ENCODE peak calls at places on chromosomes 7 and 10, in seven cellular contexts. Z, I, Y, G, A, D and C are unnamed samples.

GRCh38 chr10:119461923-119462322 is 80.6 kb downstream of the RGS10 start:
- DNase-seq in Z (no peak), I (no peak), Y (no peak), G (no peak), A (no peak), D (no peak), C (no peak)

GRCh38 chr10:154348-154747 is 19.1 kb downstream of the ZMYND11 start:
- DNase-seq in Z (peak; percentile 25), I (no peak), Y (no peak), G (no peak), A (no peak), D (no peak), C (no peak)

GRCh38 chr7:81186691-81187090 is 267.8 kb upstream of the SEMA3C start:
- DNase-seq in Z (peak; percentile 82), I (no peak), Y (no peak), G (no peak), A (no peak), D (no peak), C (no peak)

GRCh38 chr10:32459072-32459703 is 13.2 kb downstream of the CCDC7 start:
- DNase-seq in Z (no peak), I (peak; percentile 80), Y (no peak), G (no peak), A (no peak), D (no peak), C (peak; percentile 69)

GRCh38 chr7:138398857-138399256 is 61.2 kb upstream of the TRIM24 start:
- DNase-seq in Z (no peak), I (no peak), Y (no peak), G (no peak), A (no peak), D (no peak), C (no peak)

GRCh38 chr7:112282476-112283188 is 76.1 kb downstream of the ZNF277 start:
- DNase-seq in Z (no peak), I (no peak), Y (no peak), G (no peak), A (no peak), D (no peak), C (no peak)

GRCh38 chr7:84237533-84238173 is 43.1 kb upstream of the SEMA3A start:
- DNase-seq in Z (peak; percentile 93), I (no peak), Y (no peak), G (no peak), A (no peak), D (no peak), C (no peak)

GRCh38 chr10:111821876-111822275 is 361.7 kb downstream of the GPAM start:
- DNase-seq in Z (no peak), I (no peak), Y (no peak), G (no peak), A (peak; percentile 22), D (no peak), C (no peak)

GRCh38 chr10:5945561-5946418 is 31.6 kb downstream of the IL15RA start:
- DNase-seq in Z (peak; percentile 88), I (no peak), Y (peak; percentile 45), G (peak; percentile 87), A (peak; percentile 81), D (no peak), C (no peak)

GRCh38 chr7:157634401-157635147 is 297.8 kb downstream of the DNAJB6 start:
- DNase-seq in Z (no peak), I (no peak), Y (no peak), G (no peak), A (no peak), D (no peak), C (no peak)

GRCh38 chr10:123402656-123403055 is 248.5 kb downstream of the BUB3 start:
- DNase-seq in Z (no peak), I (no peak), Y (no peak), G (no peak), A (no peak), D (no peak), C (no peak)

GRCh38 chr10:110709964-110710587 is 65.9 kb downstream of the RBM20 start:
- DNase-seq in Z (no peak), I (no peak), Y (no peak), G (no peak), A (no peak), D (no peak), C (no peak)

GRCh38 chr10:127873901-127874470 is 18.8 kb downstream of the CLRN3 start:
- DNase-seq in Z (no peak), I (no peak), Y (no peak), G (no peak), A (no peak), D (no peak), C (no peak)

GRCh38 chr10:92239600-92240288 is 51.1 kb downstream of the CPEB3 start:
- DNase-seq in Z (peak; percentile 69), I (peak; percentile 42), Y (peak; percentile 61), G (peak; percentile 87), A (peak; percentile 58), D (no peak), C (peak; percentile 40)

GRCh38 chr7:151310578-151310977 is 31.0 kb upstream of the NUB1 start:
- DNase-seq in Z (peak; percentile 58), I (no peak), Y (no peak), G (no peak), A (no peak), D (no peak), C (no peak)

GRCh38 chr7:87499494-87499893 is 24.0 kb upstream of the ABCB4 start:
- DNase-seq in Z (no peak), I (no peak), Y (no peak), G (no peak), A (no peak), D (no peak), C (no peak)
- H3K27ac ChIP-seq in Z (no peak overlapping the region), I (no peak overlapping the region), Y (no peak overlapping the region), G (no peak overlapping the region), A (no peak overlapping the region), D (no peak overlapping the region), C (no peak overlapping the region)

DNA sequence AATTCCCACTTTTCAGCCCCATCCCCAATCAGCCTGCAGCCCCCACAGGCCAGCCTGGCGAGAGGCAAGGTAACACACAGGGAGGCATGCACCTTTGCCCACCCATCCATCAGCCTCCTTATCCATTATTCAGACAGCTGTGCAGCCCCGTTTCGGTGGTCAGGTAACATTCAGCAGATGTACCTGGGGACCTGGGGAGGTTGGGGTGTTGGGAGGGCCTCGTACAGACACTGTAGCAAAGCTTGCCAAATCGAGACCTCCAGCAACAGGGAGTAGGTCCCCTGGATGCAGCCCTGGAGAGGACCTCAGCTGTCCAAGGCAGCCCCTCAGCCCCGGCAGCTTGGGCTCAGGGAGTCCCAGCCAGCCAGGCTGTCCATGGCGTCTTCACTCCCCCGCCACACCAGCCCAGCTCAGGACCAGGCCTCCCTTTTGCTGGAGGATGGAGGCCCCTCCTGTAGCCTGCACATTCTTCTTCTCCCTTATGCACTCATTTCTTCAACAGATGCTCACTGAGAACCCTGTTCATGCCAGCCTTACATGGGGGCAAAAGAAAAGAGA is 8.5 kb upstream of the DRGX start:
- DNase-seq in Z (no peak), I (no peak), Y (no peak), G (no peak), A (no peak), D (no peak), C (no peak)
- H3K27me3 ChIP-seq in Z (peaks cover 86% of the 10 kb centered on the region), I (peaks cover 12% of the 10 kb centered on the region), Y (peaks cover 42% of the 10 kb centered on the region), G (no peaks in the 10 kb centered on the region), A (no peaks in the 10 kb centered on the region), D (peaks cover 71% of the 10 kb centered on the region), C (peaks cover 20% of the 10 kb centered on the region)

DNA sequence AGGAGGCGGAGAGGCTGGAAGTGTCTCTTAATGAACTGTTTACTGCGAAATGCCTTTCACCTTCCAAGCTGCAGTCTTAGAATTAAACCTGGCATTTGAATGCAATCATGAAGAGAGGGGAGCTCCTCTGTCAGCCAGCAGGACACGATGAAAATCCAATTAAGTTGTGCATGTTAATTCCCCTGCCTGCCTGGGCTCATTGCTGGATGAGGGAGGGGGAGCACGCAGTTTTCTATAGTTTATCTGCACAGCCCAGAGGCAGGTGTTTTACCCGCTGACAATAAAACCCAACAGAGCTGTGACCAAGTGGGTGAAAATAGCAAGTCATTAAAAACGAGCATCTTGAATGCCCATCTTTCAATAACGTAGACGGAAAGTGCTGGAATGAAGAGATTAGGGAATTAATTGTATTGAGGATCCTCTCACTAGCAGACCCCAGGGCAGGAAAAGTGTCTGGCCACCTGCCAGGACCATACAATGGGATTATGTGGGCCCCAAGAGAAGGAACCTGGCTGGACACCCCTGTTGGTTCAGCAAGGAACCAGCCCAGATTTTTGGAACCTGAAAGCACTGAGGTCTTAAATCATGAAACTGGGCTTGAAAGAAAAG is 100.1 kb upstream of the FAM20C start:
- DNase-seq in Z (no peak), I (no peak), Y (no peak), G (no peak), A (no peak), D (no peak), C (no peak)
- H3K27ac ChIP-seq in Z (no peak overlapping the region), I (no peak overlapping the region), Y (no peak overlapping the region), G (no peak overlapping the region), A (no peak overlapping the region), D (no peak overlapping the region), C (no peak overlapping the region)

DNA sequence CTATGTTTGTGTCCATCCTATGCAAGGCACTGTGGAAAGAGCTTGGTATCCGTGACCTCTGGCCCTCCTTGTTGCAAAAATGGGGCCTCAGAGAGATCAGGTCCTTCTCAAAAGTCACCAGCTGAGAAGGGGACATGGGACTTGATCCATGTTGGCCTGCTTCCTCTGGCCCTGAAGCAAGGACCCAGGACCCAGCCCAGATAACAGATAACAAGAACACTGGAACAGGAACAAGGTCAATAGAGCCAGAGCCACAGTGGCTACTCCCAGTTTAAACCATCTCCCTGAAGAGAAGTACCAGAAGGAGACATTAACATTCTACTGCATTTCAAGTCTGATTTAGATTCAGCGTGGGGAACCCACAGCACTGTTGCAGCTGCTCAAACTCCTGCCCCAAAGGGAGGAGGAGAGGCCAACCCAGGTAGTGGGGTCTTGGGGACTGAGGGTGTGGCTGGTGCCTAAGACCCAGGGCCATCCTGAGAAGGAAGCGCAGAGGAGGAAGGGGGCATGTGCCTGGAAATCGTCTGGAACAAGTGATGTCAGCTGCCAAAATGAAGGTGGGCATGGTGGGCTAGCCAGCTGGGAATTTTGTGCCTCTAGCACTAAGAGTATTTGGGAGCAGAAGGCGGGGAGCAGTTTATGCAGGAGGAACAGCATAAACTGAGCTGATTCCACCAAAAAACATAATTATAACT is 61.2 kb downstream of the VSTM4 start:
- DNase-seq in Z (no peak), I (no peak), Y (no peak), G (no peak), A (no peak), D (no peak), C (no peak)
- H3K27me3 ChIP-seq in Z (no peaks in the 10 kb centered on the region), I (no peaks in the 10 kb centered on the region), Y (no peaks in the 10 kb centered on the region), G (no peaks in the 10 kb centered on the region), A (no peaks in the 10 kb centered on the region), D (no peaks in the 10 kb centered on the region), C (no peaks in the 10 kb centered on the region)

GRCh38 chr7:50591480-50592438 is 26.6 kb upstream of the DDC start:
- DNase-seq in Z (no peak), I (no peak), Y (no peak), G (no peak), A (no peak), D (no peak), C (no peak)
- H3K27ac ChIP-seq in Z (no peak overlapping the region), I (no peak overlapping the region), Y (no peak overlapping the region), G (no peak overlapping the region), A (no peak overlapping the region), D (no peak overlapping the region), C (no peak overlapping the region)